ENCODE peak calls at places on chromosomes 2 and 18, in ten cellular contexts. U is right atrium auricular region; E is ovary; S is ascending aorta; V is fibroblast of lung; G is CD4-positive, alpha-beta memory T cell; T is tibial nerve; Q is SK-N-SH; B is PC-3; K is hepatocyte. A is an unnamed sample.

GRCh38 chr18:58687871-58688308 is 16.6 kb downstream of the MALT1 start:
- DNase-seq in Q (no peak), U (no peak), T (no peak), V (no peak), S (no peak), G (peak; percentile 89), K (no peak), B (no peak), E (no peak), A (no peak)

GRCh38 chr2:54310314-54310713 is 54.3 kb upstream of the TSPYL6 start:
- DNase-seq in G (no peak), U (no peak), S (no peak), T (no peak), E (no peak), V (no peak), B (peak; percentile 14), K (no peak), Q (no peak), A (no peak)

GRCh38 chr18:37341016-37341415 is 224.6 kb downstream of the CELF4 start:
- DNase-seq in K (no peak), G (no peak), E (no peak), V (no peak), U (no peak), T (no peak), B (no peak), Q (no peak), S (no peak), A (no peak)

GRCh38 chr2:7004641-7005040 is 87.4 kb downstream of the RNF144A start:
- DNase-seq in S (no peak), V (no peak), B (no peak), Q (no peak), U (no peak), E (no peak), K (no peak), T (no peak), G (no peak), A (no peak)

GRCh38 chr2:218322756-218323525 is 30.6 kb upstream of the TMBIM1 start:
- DNase-seq in V (peak; percentile 81), K (peak; percentile 94), G (peak; percentile 45), E (peak; percentile 82), U (peak; percentile 84), B (peak; percentile 54), Q (peak; percentile 97), T (peak; percentile 63), S (peak; percentile 85), A (peak; percentile 89)

GRCh38 chr2:67823726-67824125 is 239.1 kb downstream of the C1D start:
- DNase-seq in K (no peak), T (no peak), E (no peak), Q (no peak), G (no peak), S (no peak), U (no peak), B (no peak), V (no peak), A (no peak)

GRCh38 chr2:47336259-47337238 is 66.4 kb upstream of the MSH2 start:
- DNase-seq in B (no peak), Q (no peak), U (no peak), S (no peak), G (no peak), E (no peak), T (no peak), K (peak; percentile 49), V (no peak), A (peak; percentile 53)

GRCh38 chr2:159892990-159893389 is 95.0 kb upstream of the CD302 start:
- DNase-seq in B (no peak), K (no peak), E (no peak), G (no peak), Q (no peak), S (no peak), V (no peak), T (no peak), U (no peak), A (no peak)

GRCh38 chr18:36757081-36757480 is 71.7 kb downstream of the TPGS2 start:
- DNase-seq in E (no peak), T (peak; percentile 65), V (peak; percentile 72), U (no peak), G (no peak), B (peak; percentile 53), Q (peak; percentile 76), K (peak; percentile 76), S (no peak), A (no peak)

GRCh38 chr2:26786207-26787023 is 559 bp downstream of the CENPA start:
- DNase-seq in V (peak; percentile 17), U (no peak), Q (peak; percentile 52), E (no peak), B (peak; percentile 27), T (no peak), G (peak; percentile 6), K (no peak), S (no peak), A (no peak)
- H3K27ac ChIP-seq in V (peak overlapping the region; percentile 74), U (peak overlapping the region; percentile 6), Q (peak overlapping the region; percentile 18), E (no peak overlapping the region), B (peak overlapping the region; percentile 28), T (no peak overlapping the region), G (no peak overlapping the region), K (no peak overlapping the region), S (no peak overlapping the region), A (no peak overlapping the region)

GRCh38 chr2:80303825-80304521 is 579 bp downstream of the LRRTM1 start:
- DNase-seq in U (no peak), B (no peak), G (no peak), V (no peak), K (no peak), E (no peak), T (no peak), Q (peak; percentile 78), S (no peak), A (no peak)
- H3K4me3 ChIP-seq in U (peak overlapping the region; percentile 48), B (no peak overlapping the region), G (no peak overlapping the region), V (no peak overlapping the region), K (peak overlapping the region; percentile 79), E (no peak overlapping the region), T (peak overlapping the region; percentile 53), Q (peak overlapping the region; percentile 51), S (peak overlapping the region; percentile 23), A (peak overlapping the region; percentile 80)

DNA sequence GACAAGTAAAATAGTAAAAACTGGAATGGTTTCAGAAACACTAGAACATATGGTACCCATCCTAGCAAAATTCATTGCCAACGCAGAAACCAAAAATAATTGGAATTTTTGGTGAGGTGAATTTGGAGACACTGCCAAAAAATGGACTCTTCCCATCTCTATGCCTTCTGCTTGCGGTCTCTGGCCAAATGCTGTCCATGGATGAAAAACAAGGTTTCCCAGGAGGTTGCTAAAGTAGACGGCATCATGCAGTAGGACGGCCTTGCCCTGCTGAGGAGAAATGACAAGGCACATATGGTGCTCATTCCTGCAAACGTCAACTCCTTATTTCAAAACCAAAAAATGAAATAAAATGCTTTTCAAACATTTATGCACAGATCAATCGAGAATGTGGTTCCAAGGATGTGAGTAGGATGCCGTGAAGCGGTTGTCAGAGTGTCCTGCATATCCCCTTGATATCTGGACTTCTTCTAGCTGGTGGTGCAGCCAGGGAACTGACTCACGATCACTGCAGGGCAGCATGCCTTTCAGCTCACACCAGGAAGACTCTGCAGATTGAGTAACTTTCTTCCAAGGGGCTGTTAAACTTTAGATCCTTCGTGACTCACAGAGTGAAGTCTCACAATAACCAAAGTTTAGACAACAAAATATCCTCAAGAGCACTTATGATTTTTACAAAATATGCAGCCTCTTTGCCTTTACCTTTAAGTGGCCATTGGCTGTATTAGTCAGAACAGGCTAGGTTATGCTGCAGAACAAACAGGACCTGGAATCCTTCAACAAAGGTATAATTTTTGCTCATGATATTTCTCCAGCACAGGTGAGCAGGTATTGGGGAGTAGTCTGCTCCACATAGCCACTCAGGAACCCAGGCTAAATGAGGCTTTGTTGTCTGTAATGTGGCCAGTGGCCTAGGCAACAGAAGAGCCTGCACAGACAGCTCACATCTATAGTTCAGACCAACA is 149.4 kb upstream of the NDUFV2 start:
- DNase-seq in E (no peak), V (peak; percentile 84), T (no peak), S (no peak), Q (no peak), U (no peak), G (no peak), K (no peak), B (peak; percentile 77), A (no peak)
- H3K27ac ChIP-seq in E (no peak overlapping the region), V (peak overlapping the region; percentile 15), T (no peak overlapping the region), S (no peak overlapping the region), Q (no peak overlapping the region), U (no peak overlapping the region), G (no peak overlapping the region), K (no peak overlapping the region), B (peak overlapping the region; percentile 4), A (no peak overlapping the region)

DNA sequence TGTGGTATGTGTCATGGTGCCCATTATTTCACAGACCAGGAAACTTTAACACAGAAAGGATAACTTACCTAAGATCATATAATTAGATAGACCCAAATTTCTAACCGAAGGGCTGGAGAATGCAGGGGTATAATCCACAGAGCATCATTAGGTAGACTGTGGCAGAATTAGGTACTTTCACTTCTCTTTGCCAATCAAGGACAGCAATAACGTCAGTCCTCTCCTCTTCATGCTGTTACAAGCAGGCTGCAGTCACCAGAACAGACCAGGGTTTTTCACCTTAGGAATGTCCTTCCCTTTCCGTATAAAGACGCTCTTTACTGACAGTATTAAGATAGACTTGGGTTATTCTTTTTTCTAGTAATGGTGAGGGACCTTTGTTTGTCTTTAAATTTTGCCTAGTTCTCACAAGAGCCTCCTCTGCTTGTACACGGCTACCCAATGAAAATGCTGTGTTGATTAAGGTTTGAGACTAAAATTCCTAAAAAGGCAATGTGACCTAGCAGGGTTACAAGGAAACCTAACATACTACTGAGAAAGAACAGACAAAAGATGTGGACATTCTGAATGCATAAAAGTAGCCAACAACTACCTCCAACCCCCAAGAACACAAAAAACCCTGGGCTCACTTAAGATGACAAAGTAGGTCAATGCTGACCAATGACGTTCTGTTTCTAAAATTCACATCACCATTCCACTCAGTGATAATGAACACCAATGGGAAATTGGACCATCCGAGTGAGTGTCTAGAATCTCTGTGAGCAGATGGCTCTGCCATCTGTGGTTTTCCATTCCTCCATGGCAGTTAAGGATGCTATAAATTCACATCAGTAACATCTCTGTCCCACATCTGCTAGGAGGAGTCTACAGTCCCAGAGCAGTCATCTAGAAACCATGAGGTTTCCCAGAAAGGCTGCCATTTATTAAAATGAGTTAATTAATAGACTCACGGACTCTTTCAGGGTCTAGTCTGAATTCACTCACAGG is 2.1 kb downstream of the PDIA6 start:
- DNase-seq in B (peak; percentile 4), K (no peak), E (no peak), V (peak; percentile 42), G (no peak), T (no peak), S (no peak), Q (peak; percentile 72), U (no peak), A (no peak)
- H3K4me3 ChIP-seq in B (peak overlapping the region; percentile 78), K (peak overlapping the region; percentile 93), E (no peak overlapping the region), V (peak overlapping the region; percentile 87), G (peak overlapping the region; percentile 92), T (peak overlapping the region; percentile 84), S (peak overlapping the region; percentile 68), Q (peak overlapping the region; percentile 53), U (no peak overlapping the region), A (peak overlapping the region; percentile 65)